ENCODE peak calls at places on chromosomes 4 and X, in five cellular contexts. One of them, this sample, is unnamed.

GRCh38 chr4:69038582-69038981 is 57.7 kb upstream of the UGT2B7 start:
- DNase-seq in HCT116: peak
- DNase-seq in fibroblast of lung: no peak
- DNase-seq in colonic mucosa: no peak
- DNase-seq in right atrium auricular region: no peak
- DNase-seq in this sample: no peak

GRCh38 chr4:186204103-186204559 is 12.8 kb downstream of the CYP4V2 start:
- DNase-seq in right atrium auricular region: no peak
- DNase-seq in fibroblast of lung: peak
- DNase-seq in HCT116: peak
- DNase-seq in colonic mucosa: no peak
- DNase-seq in this sample: peak

GRCh38 chr4:121582296-121582695 is 114.5 kb downstream of the ANXA5 start:
- DNase-seq in fibroblast of lung: no peak
- DNase-seq in HCT116: no peak
- DNase-seq in colonic mucosa: no peak
- DNase-seq in right atrium auricular region: no peak
- DNase-seq in this sample: no peak

GRCh38 chrX:69097451-69098236 is 67.6 kb downstream of the PJA1 start:
- DNase-seq in HCT116: no peak
- DNase-seq in colonic mucosa: no peak
- DNase-seq in fibroblast of lung: no peak
- DNase-seq in right atrium auricular region: no peak
- DNase-seq in this sample: no peak

GRCh38 chr4:18075823-18076433 is 54.4 kb upstream of the LCORL start:
- DNase-seq in right atrium auricular region: no peak
- DNase-seq in HCT116: peak
- DNase-seq in fibroblast of lung: peak
- DNase-seq in colonic mucosa: peak
- DNase-seq in this sample: no peak

GRCh38 chr4:110184124-110184790 is 14.2 kb downstream of the ELOVL6 start:
- DNase-seq in HCT116: no peak
- DNase-seq in right atrium auricular region: no peak
- DNase-seq in colonic mucosa: no peak
- DNase-seq in fibroblast of lung: no peak
- DNase-seq in this sample: no peak

GRCh38 chr4:168437192-168437938 is 42.9 kb downstream of the DDX60L start:
- DNase-seq in HCT116: no peak
- DNase-seq in colonic mucosa: no peak
- DNase-seq in fibroblast of lung: no peak
- DNase-seq in right atrium auricular region: no peak
- DNase-seq in this sample: no peak

GRCh38 chr4:41060352-41061318 is 153.7 kb downstream of the APBB2 start:
- DNase-seq in HCT116: no peak
- DNase-seq in colonic mucosa: no peak
- DNase-seq in fibroblast of lung: peak
- DNase-seq in right atrium auricular region: no peak
- DNase-seq in this sample: no peak

GRCh38 chr4:124564121-124564520 is 148.4 kb downstream of the ANKRD50 start:
- DNase-seq in fibroblast of lung: no peak
- DNase-seq in HCT116: no peak
- DNase-seq in colonic mucosa: no peak
- DNase-seq in right atrium auricular region: no peak
- DNase-seq in this sample: no peak

GRCh38 chr4:148445903-148446261 is 3.7 kb upstream of the NR3C2 start:
- DNase-seq in right atrium auricular region: no peak
- DNase-seq in fibroblast of lung: no peak
- DNase-seq in colonic mucosa: peak
- DNase-seq in HCT116: no peak
- DNase-seq in this sample: no peak

GRCh38 chr4:153294631-153295030 is 49.9 kb upstream of the MND1 start:
- DNase-seq in colonic mucosa: no peak
- DNase-seq in HCT116: no peak
- DNase-seq in right atrium auricular region: no peak
- DNase-seq in fibroblast of lung: no peak
- DNase-seq in this sample: no peak

GRCh38 chr4:77636902-77637301 is 31.3 kb downstream of the CXCL13 start:
- DNase-seq in fibroblast of lung: peak
- DNase-seq in right atrium auricular region: no peak
- DNase-seq in HCT116: peak
- DNase-seq in colonic mucosa: peak
- DNase-seq in this sample: no peak

GRCh38 chrX:11189097-11189496 is 78.0 kb downstream of the HCCS start:
- DNase-seq in fibroblast of lung: no peak
- DNase-seq in right atrium auricular region: no peak
- DNase-seq in HCT116: no peak
- DNase-seq in colonic mucosa: no peak
- DNase-seq in this sample: no peak

GRCh38 chrX:133473451-133473850 is 58.2 kb upstream of the GPC4 start:
- DNase-seq in colonic mucosa: no peak
- DNase-seq in fibroblast of lung: no peak
- DNase-seq in HCT116: no peak
- DNase-seq in right atrium auricular region: no peak
- DNase-seq in this sample: no peak

GRCh38 chrX:10398271-10398670 is 222.1 kb downstream of the MID1 start:
- DNase-seq in colonic mucosa: no peak
- DNase-seq in right atrium auricular region: no peak
- DNase-seq in HCT116: no peak
- DNase-seq in fibroblast of lung: no peak
- DNase-seq in this sample: no peak

GRCh38 chr4:103996059-103996458 is 276.3 kb upstream of the TACR3 start:
- DNase-seq in right atrium auricular region: no peak
- DNase-seq in fibroblast of lung: peak
- DNase-seq in HCT116: peak
- DNase-seq in colonic mucosa: no peak
- DNase-seq in this sample: no peak

GRCh38 chr4:11485926-11486325 is 57.2 kb upstream of the HS3ST1 start:
- DNase-seq in fibroblast of lung: no peak
- DNase-seq in HCT116: no peak
- DNase-seq in right atrium auricular region: no peak
- DNase-seq in colonic mucosa: no peak
- DNase-seq in this sample: no peak

GRCh38 chrX:134669378-134670098 is 11.3 kb upstream of the PLAC1 start:
- DNase-seq in fibroblast of lung: peak
- DNase-seq in HCT116: no peak
- DNase-seq in colonic mucosa: no peak
- DNase-seq in right atrium auricular region: no peak
- DNase-seq in this sample: no peak

GRCh38 chrX:12929701-12930100 is 23.3 kb downstream of the TLR8 start:
- DNase-seq in HCT116: no peak
- DNase-seq in right atrium auricular region: no peak
- DNase-seq in colonic mucosa: no peak
- DNase-seq in fibroblast of lung: peak
- DNase-seq in this sample: no peak

GRCh38 chr4:88144866-88145300 is 13.6 kb downstream of the ABCG2 start:
- DNase-seq in fibroblast of lung: no peak
- DNase-seq in colonic mucosa: no peak
- DNase-seq in right atrium auricular region: no peak
- DNase-seq in HCT116: no peak
- DNase-seq in this sample: no peak

GRCh38 chr4:71860643-71861042 is 76.8 kb upstream of the GC start:
- DNase-seq in colonic mucosa: no peak
- DNase-seq in right atrium auricular region: no peak
- DNase-seq in fibroblast of lung: no peak
- DNase-seq in HCT116: peak
- DNase-seq in this sample: no peak

GRCh38 chrX:129748265-129748664 is 9.5 kb downstream of the XPNPEP2 start:
- DNase-seq in HCT116: no peak
- DNase-seq in right atrium auricular region: no peak
- DNase-seq in colonic mucosa: no peak
- DNase-seq in fibroblast of lung: peak
- DNase-seq in this sample: no peak

GRCh38 chr4:78059524-78059889 is 2.4 kb downstream of the FRAS1 start:
- DNase-seq in HCT116: peak
- DNase-seq in fibroblast of lung: peak
- DNase-seq in colonic mucosa: peak
- DNase-seq in right atrium auricular region: peak
- DNase-seq in this sample: no peak

GRCh38 chr4:182263562-182263961 is 20.4 kb downstream of the TENM3 start:
- DNase-seq in right atrium auricular region: no peak
- DNase-seq in fibroblast of lung: no peak
- DNase-seq in colonic mucosa: no peak
- DNase-seq in HCT116: no peak
- DNase-seq in this sample: no peak

GRCh38 chr4:59484948-59485347 is 1715.2 kb upstream of the ADGRL3 start:
- DNase-seq in fibroblast of lung: no peak
- DNase-seq in colonic mucosa: no peak
- DNase-seq in HCT116: no peak
- DNase-seq in right atrium auricular region: no peak
- DNase-seq in this sample: no peak

GRCh38 chr4:32574803-32575202 is 1854.6 kb downstream of the PCDH7 start:
- DNase-seq in fibroblast of lung: no peak
- DNase-seq in right atrium auricular region: no peak
- DNase-seq in HCT116: no peak
- DNase-seq in colonic mucosa: no peak
- DNase-seq in this sample: no peak

GRCh38 chr4:79917246-79917645 is 155.8 kb downstream of the ANTXR2 start:
- DNase-seq in HCT116: peak
- DNase-seq in right atrium auricular region: no peak
- DNase-seq in fibroblast of lung: peak
- DNase-seq in colonic mucosa: peak
- DNase-seq in this sample: no peak

GRCh38 chr4:69878250-69878649 is 18.3 kb upstream of the SULT1E1 start:
- DNase-seq in colonic mucosa: no peak
- DNase-seq in HCT116: no peak
- DNase-seq in right atrium auricular region: no peak
- DNase-seq in fibroblast of lung: no peak
- DNase-seq in this sample: no peak

GRCh38 chrX:8284131-8284530 is 113.1 kb upstream of the VCX2 start:
- DNase-seq in HCT116: no peak
- DNase-seq in colonic mucosa: no peak
- DNase-seq in right atrium auricular region: no peak
- DNase-seq in fibroblast of lung: no peak
- DNase-seq in this sample: no peak

GRCh38 chr4:119139822-119140252 is 4.2 kb downstream of the MYOZ2 start:
- DNase-seq in HCT116: no peak
- DNase-seq in right atrium auricular region: no peak
- DNase-seq in colonic mucosa: no peak
- DNase-seq in fibroblast of lung: no peak
- DNase-seq in this sample: no peak
- H3K27ac ChIP-seq in HCT116: no peak
- H3K27ac ChIP-seq in right atrium auricular region: peak
- H3K27ac ChIP-seq in colonic mucosa: no peak
- H3K27ac ChIP-seq in fibroblast of lung: no peak
- H3K27ac ChIP-seq in this sample: peak

GRCh38 chr4:158894826-158895225 is 126.0 kb downstream of the FNIP2 start:
- DNase-seq in colonic mucosa: no peak
- DNase-seq in fibroblast of lung: no peak
- DNase-seq in right atrium auricular region: no peak
- DNase-seq in HCT116: no peak
- DNase-seq in this sample: peak

GRCh38 chr4:158891256-158891655 is 122.4 kb downstream of the FNIP2 start:
- DNase-seq in HCT116: no peak
- DNase-seq in colonic mucosa: no peak
- DNase-seq in right atrium auricular region: no peak
- DNase-seq in fibroblast of lung: no peak
- DNase-seq in this sample: no peak

GRCh38 chr4:158885564-158885963 is 116.7 kb downstream of the FNIP2 start:
- DNase-seq in colonic mucosa: no peak
- DNase-seq in right atrium auricular region: no peak
- DNase-seq in fibroblast of lung: no peak
- DNase-seq in HCT116: no peak
- DNase-seq in this sample: no peak

GRCh38 chr4:158895797-158896442 is 127.1 kb downstream of the FNIP2 start:
- DNase-seq in colonic mucosa: peak
- DNase-seq in right atrium auricular region: no peak
- DNase-seq in fibroblast of lung: peak
- DNase-seq in HCT116: no peak
- DNase-seq in this sample: no peak

DNA sequence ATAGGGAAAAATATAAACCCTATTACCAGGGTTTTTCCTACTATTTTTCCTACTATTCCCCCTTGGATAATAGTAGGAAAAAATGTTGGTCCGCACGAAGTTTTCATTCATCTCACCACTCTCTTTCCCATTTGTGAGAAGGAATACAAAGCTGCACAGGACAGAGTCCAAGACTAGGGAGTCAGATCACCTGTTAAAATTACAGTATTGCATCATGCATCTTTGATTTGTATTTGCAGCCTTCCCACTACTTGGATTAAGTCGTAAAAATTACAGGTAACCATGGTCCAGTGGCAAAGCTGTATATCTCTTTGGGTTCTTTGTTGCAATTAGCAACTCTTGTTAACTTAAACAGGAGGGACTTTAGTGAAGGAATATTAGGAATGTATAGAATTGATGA is 121.5 kb downstream of the FNIP2 start:
- DNase-seq in right atrium auricular region: no peak
- DNase-seq in colonic mucosa: no peak
- DNase-seq in HCT116: no peak
- DNase-seq in fibroblast of lung: no peak
- DNase-seq in this sample: no peak
- H3K27ac ChIP-seq in right atrium auricular region: no peak
- H3K27ac ChIP-seq in colonic mucosa: no peak
- H3K27ac ChIP-seq in HCT116: no peak
- H3K27ac ChIP-seq in fibroblast of lung: no peak
- H3K27ac ChIP-seq in this sample: no peak

DNA sequence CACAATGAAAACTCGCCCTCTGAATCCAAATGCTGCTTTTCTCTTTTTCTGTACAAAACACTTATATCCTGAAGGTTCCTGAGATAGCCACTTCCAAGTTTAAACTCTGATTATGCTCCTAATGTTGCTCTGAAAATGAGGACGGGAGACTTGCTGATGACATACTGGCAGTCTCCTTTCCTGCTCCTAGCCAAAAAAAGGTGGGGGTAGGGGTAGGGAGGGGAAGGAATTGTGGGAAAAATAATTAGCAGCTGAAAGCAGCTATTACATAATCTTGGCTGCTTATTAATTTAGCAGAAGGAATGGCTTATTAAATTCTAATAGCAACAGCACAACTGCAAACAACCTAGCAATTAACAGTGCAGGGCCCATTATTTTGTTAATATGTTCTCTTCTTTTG is 2.0 kb upstream of the AP1S2 start:
- DNase-seq in HCT116: no peak
- DNase-seq in right atrium auricular region: no peak
- DNase-seq in colonic mucosa: no peak
- DNase-seq in fibroblast of lung: no peak
- DNase-seq in this sample: no peak
- H3K27ac ChIP-seq in HCT116: no peak
- H3K27ac ChIP-seq in right atrium auricular region: peak
- H3K27ac ChIP-seq in colonic mucosa: no peak
- H3K27ac ChIP-seq in fibroblast of lung: no peak
- H3K27ac ChIP-seq in this sample: no peak

GRCh38 chr4:76562851-76563803 is 128.1 kb downstream of the SHROOM3 start:
- DNase-seq in HCT116: no peak
- DNase-seq in fibroblast of lung: peak
- DNase-seq in right atrium auricular region: no peak
- DNase-seq in colonic mucosa: no peak
- DNase-seq in this sample: no peak

GRCh38 chr4:76559236-76560071 is 124.4 kb downstream of the SHROOM3 start:
- DNase-seq in HCT116: no peak
- DNase-seq in right atrium auricular region: no peak
- DNase-seq in fibroblast of lung: no peak
- DNase-seq in colonic mucosa: no peak
- DNase-seq in this sample: no peak

GRCh38 chr4:76562161-76562560 is 127.1 kb downstream of the SHROOM3 start:
- DNase-seq in right atrium auricular region: no peak
- DNase-seq in HCT116: no peak
- DNase-seq in colonic mucosa: no peak
- DNase-seq in fibroblast of lung: peak
- DNase-seq in this sample: no peak

GRCh38 chr4:76569225-76569624 is 134.2 kb downstream of the SHROOM3 start:
- DNase-seq in colonic mucosa: no peak
- DNase-seq in right atrium auricular region: no peak
- DNase-seq in fibroblast of lung: no peak
- DNase-seq in HCT116: no peak
- DNase-seq in this sample: no peak

GRCh38 chr4:76563804-76564468 is 128.9 kb downstream of the SHROOM3 start:
- DNase-seq in HCT116: no peak
- DNase-seq in fibroblast of lung: no peak
- DNase-seq in right atrium auricular region: no peak
- DNase-seq in colonic mucosa: no peak
- DNase-seq in this sample: no peak
- H3K27ac ChIP-seq in HCT116: no peak
- H3K27ac ChIP-seq in fibroblast of lung: peak
- H3K27ac ChIP-seq in right atrium auricular region: no peak
- H3K27ac ChIP-seq in colonic mucosa: no peak
- H3K27ac ChIP-seq in this sample: no peak